ENCODE peak calls at places on chromosomes 1 and 21, in four cellular contexts. T is H1, D is K562, L is GM12878. O is an unnamed sample.

GRCh38 chr1:104380003-104380402 is 630.3 kb downstream of the AMY1C start:
- DNase-seq in T (no peak), D (no peak), L (no peak), O (no peak)

GRCh38 chr1:61184035-61184713 is 101.8 kb downstream of the NFIA start:
- DNase-seq in T (no peak), D (peak), L (no peak), O (no peak)

GRCh38 chr1:2277741-2278488 is 49.8 kb downstream of the SKI start:
- DNase-seq in T (no peak), D (no peak), L (no peak), O (no peak)

GRCh38 chr1:44822131-44822701 is 13.9 kb downstream of the BTBD19 start:
- DNase-seq in T (no peak), D (no peak), L (no peak), O (no peak)

GRCh38 chr1:43066578-43066977 is 105.5 kb downstream of the EBNA1BP2 start:
- DNase-seq in T (no peak), D (no peak), L (no peak), O (no peak)

GRCh38 chr1:10681296-10682113 is 114.9 kb downstream of the CASZ1 start:
- DNase-seq in T (no peak), D (no peak), L (no peak), O (no peak)

GRCh38 chr1:42753070-42753469 is 13.0 kb upstream of the CLDN19 start:
- DNase-seq in T (no peak), D (no peak), L (no peak), O (no peak)

GRCh38 chr1:42179275-42179674 is 14.7 kb upstream of the GUCA2A start:
- DNase-seq in T (no peak), D (no peak), L (no peak), O (no peak)

GRCh38 chr1:201715801-201716741 is 112.9 kb upstream of the IPO9 start:
- DNase-seq in T (no peak), D (no peak), L (peak), O (no peak)

GRCh38 chr1:115771847-115772457 is 3.4 kb upstream of the CASQ2 start:
- DNase-seq in T (peak), D (peak), L (peak), O (peak)

GRCh38 chr1:22472596-22472995 is 20.9 kb downstream of the ZBTB40 start:
- DNase-seq in T (no peak), D (no peak), L (no peak), O (no peak)

GRCh38 chr1:29465755-29466154 is 229.4 kb downstream of the PTPRU start:
- DNase-seq in T (no peak), D (peak), L (no peak), O (no peak)

GRCh38 chr1:97094257-97094972 is 372.8 kb downstream of the PTBP2 start:
- DNase-seq in T (no peak), D (no peak), L (no peak), O (no peak)

GRCh38 chr1:17870679-17871078 is 115.5 kb downstream of the ACTL8 start:
- DNase-seq in T (no peak), D (no peak), L (no peak), O (no peak)

GRCh38 chr1:17865912-17866311 is 110.8 kb downstream of the ACTL8 start:
- DNase-seq in T (no peak), D (no peak), L (no peak), O (no peak)

GRCh38 chr1:17866451-17867029 is 111.4 kb downstream of the ACTL8 start:
- DNase-seq in T (no peak), D (no peak), L (no peak), O (no peak)

GRCh38 chr1:17869826-17870225 is 114.7 kb downstream of the ACTL8 start:
- DNase-seq in T (no peak), D (no peak), L (no peak), O (no peak)

DNA sequence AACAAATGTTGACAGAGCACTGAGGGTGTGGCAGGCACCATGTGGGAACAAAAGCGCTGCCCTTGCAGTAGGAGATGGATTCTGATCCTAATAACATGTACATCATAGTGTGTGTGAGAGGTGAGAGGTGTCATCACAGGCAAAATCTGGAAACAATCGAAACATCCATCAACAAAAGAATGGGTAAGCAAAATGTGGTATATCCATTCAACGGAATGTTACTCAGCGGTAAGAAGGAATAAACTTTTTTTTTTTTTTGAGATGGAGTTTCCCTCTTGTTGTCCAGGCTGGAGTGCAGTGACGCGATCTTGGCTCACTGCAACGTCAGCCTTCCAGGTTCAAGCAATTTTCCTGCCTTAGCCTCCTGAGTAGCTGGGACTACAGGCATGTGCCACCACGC is 112.3 kb downstream of the ACTL8 start:
- DNase-seq in T (no peak), D (no peak), L (no peak), O (no peak)
- TF ChIP-seq ATF3 in T (no peak), D (no peak), L (no peak), O (no peak)

GRCh38 chr1:234841710-234842231 is 231.8 kb upstream of the IRF2BP2 start:
- DNase-seq in T (no peak), D (peak), L (no peak), O (no peak)
- TF ChIP-seq ATF3 in T (no peak), D (no peak), L (no peak), O (no peak)

GRCh38 chr1:62271137-62271536 is 48.1 kb downstream of the KANK4 start:
- DNase-seq in T (no peak), D (no peak), L (no peak), O (no peak)
- TF ChIP-seq ATF3 in T (no peak), D (no peak), L (no peak), O (no peak)

DNA sequence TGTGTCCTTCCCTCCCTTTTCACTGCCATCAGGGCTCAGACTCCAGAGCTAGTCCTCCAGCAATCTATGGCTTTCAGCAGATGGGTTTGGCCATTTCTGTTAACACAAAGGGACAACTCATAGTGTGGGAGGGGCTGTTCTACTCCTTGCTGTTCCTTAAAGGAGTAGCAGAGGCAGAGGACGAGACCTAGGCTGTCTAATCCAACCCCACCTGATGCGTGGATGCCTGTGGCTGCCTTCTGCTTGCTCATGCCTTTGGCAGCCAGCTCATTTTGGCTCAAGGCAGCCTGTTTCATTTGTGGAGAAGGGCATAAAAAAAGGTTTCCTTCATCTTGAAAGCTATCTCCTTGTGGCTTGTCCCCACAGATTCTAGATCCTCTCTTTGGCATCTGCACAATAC is 27.0 kb downstream of the MFSD2A start:
- DNase-seq in T (no peak), D (peak), L (no peak), O (no peak)
- TF ChIP-seq ATF3 in T (no peak), D (no peak), L (no peak), O (no peak)

GRCh38 chr1:64471218-64471719 is 1.3 kb downstream of the CACHD1 start:
- DNase-seq in T (peak), D (no peak), L (no peak), O (peak)
- TF ChIP-seq ATF3 in T (no peak), D (no peak), L (no peak), O (no peak)

GRCh38 chr1:26285366-26286063 is 5.6 kb downstream of the SH3BGRL3 start:
- DNase-seq in T (peak), D (peak), L (no peak), O (peak)

GRCh38 chr1:26283226-26283853 is 3.5 kb downstream of the SH3BGRL3 start:
- DNase-seq in T (no peak), D (peak), L (no peak), O (no peak)

GRCh38 chr1:26286064-26286416 is 6.2 kb downstream of the SH3BGRL3 start:
- DNase-seq in T (no peak), D (no peak), L (no peak), O (no peak)

GRCh38 chr1:26283871-26284596 is 4.1 kb downstream of the SH3BGRL3 start:
- DNase-seq in T (no peak), D (peak), L (no peak), O (no peak)

GRCh38 chr1:26284597-26285351 is 4.9 kb downstream of the SH3BGRL3 start:
- DNase-seq in T (peak), D (peak), L (no peak), O (peak)
- TF ChIP-seq ATF3 in T (no peak), D (peak), L (no peak), O (no peak)

DNA sequence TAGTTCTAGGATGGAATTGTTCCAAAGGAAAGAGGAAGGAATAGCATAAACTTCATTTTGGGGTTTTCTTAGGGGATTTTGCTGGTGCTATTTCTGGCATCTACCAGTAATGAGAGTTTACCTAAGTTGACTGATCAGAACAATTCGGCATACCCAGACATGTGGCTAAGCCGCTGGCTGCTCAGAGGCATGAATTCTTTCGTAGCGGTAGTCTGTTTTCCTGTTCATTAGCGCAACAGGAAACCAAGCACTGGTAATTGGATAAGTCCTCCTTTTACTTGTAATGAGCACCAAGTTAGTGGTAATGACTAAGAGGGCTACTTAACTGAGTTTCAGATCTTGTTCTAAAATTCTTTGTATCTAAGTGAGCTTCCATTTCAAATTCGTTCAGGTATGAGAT is 38.6 kb downstream of the C21orf91 start:
- DNase-seq in T (no peak), D (no peak), L (peak), O (no peak)
- TF ChIP-seq ATF3 in T (no peak), D (no peak), L (no peak), O (no peak)

DNA sequence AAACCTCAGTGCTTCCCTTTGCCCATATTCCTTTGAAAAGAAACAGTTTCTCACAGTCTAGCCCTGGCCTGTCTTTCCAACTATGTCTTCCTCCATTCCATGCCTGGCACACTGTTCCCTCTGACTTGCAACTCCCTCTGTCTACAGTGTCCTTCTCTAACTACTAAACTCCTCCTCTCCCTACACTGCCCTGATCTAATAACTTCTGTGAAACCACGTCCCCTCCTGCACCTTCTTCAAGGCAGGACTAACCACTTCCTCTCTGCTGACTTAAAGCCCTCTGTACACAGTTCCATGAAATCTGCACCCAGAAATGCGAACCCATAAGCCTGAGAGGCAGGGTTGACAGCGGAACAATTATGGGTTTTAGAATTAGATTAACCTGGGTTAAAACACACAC is 62.2 kb upstream of the ATP1B1 start:
- DNase-seq in T (no peak), D (no peak), L (peak), O (no peak)
- TF ChIP-seq ATF3 in T (no peak), D (no peak), L (no peak), O (no peak)